ENCODE peak calls at places on chromosome 19, in six cellular contexts. Q, R, S, E, W and L are unnamed samples.
A peak's percentile ranks its signal among the peaks of the same experiment; 100 is the strongest.

GRCh38 chr19:18672606-18673337 is 10.7 kb upstream of the CRTC1 start:
- DNase-seq in W (no peak), R (peak; percentile 59), Q (peak; percentile 50), E (no peak), S (no peak), L (peak; percentile 53)

GRCh38 chr19:10228925-10229324 is 2.2 kb downstream of the S1PR2 start:
- DNase-seq in Q (peak; percentile 81), R (no peak), E (peak; percentile 39), S (no peak), W (no peak), L (peak; percentile 69)

GRCh38 chr19:38134538-38135149 is 89.4 kb downstream of the DPF1 start:
- DNase-seq in R (peak; percentile 28), S (no peak), W (no peak), Q (peak; percentile 36), E (peak; percentile 36), L (peak; percentile 60)

GRCh38 chr19:50728084-50728737 is 5.0 kb downstream of the CLEC11A start:
- DNase-seq in Q (peak; percentile 98), W (peak; percentile 81), S (peak; percentile 93), E (no peak), R (peak; percentile 47), L (peak; percentile 87)

GRCh38 chr19:44757057-44757734 is 8.7 kb downstream of the BCL3 start:
- DNase-seq in S (peak; percentile 90), W (no peak), Q (no peak), R (peak; percentile 85), E (no peak), L (peak; percentile 77)

GRCh38 chr19:48868196-48868886 is at the start of gene PLEKHA4:
- DNase-seq in S (peak; percentile 95), Q (no peak), E (no peak), W (peak; percentile 86), R (peak; percentile 38), L (peak; percentile 58)

GRCh38 chr19:12034196-12034595 is 1.3 kb downstream of the ZNF433 start:
- DNase-seq in S (no peak), R (no peak), E (peak; percentile 10), W (no peak), Q (no peak), L (no peak)

GRCh38 chr19:2795827-2796658 is 10.7 kb downstream of the THOP1 start:
- DNase-seq in S (no peak), E (no peak), W (no peak), Q (no peak), R (no peak), L (no peak)

GRCh38 chr19:19553670-19554069 is 15.6 kb downstream of the CILP2 start:
- DNase-seq in Q (no peak), E (no peak), W (no peak), S (no peak), R (no peak), L (no peak)

GRCh38 chr19:7844405-7844804 is 14.4 kb downstream of the EVI5L start:
- DNase-seq in W (no peak), Q (no peak), S (no peak), R (no peak), E (no peak), L (no peak)

GRCh38 chr19:16066611-16067104 is 9.6 kb upstream of the TPM4 start:
- DNase-seq in R (no peak), S (peak; percentile 85), W (peak; percentile 66), E (peak; percentile 80), Q (peak; percentile 82), L (peak; percentile 80)

GRCh38 chr19:6500837-6501739 is 1.0 kb downstream of the TUBB4A start:
- DNase-seq in E (no peak), W (no peak), Q (no peak), S (no peak), R (no peak), L (no peak)

GRCh38 chr19:8615813-8616596 is 5.5 kb upstream of the ADAMTS10 start:
- DNase-seq in W (peak; percentile 74), Q (peak; percentile 90), R (peak; percentile 68), S (peak; percentile 93), E (peak; percentile 84), L (peak; percentile 69)

GRCh38 chr19:19403373-19403901 is 2.0 kb upstream of the GATAD2A start:
- DNase-seq in S (no peak), R (peak; percentile 22), E (peak; percentile 66), Q (peak; percentile 58), W (no peak), L (no peak)

GRCh38 chr19:34300962-34301361 is 46.6 kb downstream of the GARRE1 start:
- DNase-seq in E (no peak), Q (no peak), R (no peak), S (no peak), W (no peak), L (no peak)

GRCh38 chr19:4580961-4581380 is 21.5 kb upstream of the SEMA6B start:
- DNase-seq in W (no peak), S (no peak), E (no peak), Q (no peak), R (no peak), L (no peak)

GRCh38 chr19:5148794-5149190 is 179.9 kb downstream of the KDM4B start:
- DNase-seq in R (no peak), E (no peak), W (peak; percentile 61), Q (no peak), S (no peak), L (no peak)

GRCh38 chr19:47405854-47406417 is 13.4 kb downstream of the MEIS3 start:
- DNase-seq in R (no peak), W (no peak), S (no peak), Q (no peak), E (no peak), L (no peak)

GRCh38 chr19:47406711-47407416 is 12.5 kb downstream of the MEIS3 start:
- DNase-seq in W (no peak), E (no peak), S (no peak), Q (peak; percentile 81), R (no peak), L (no peak)

GRCh38 chr19:47411101-47411500 is 8.2 kb downstream of the MEIS3 start:
- DNase-seq in S (no peak), E (no peak), Q (no peak), R (no peak), W (no peak), L (no peak)

GRCh38 chr19:47407417-47407774 is 11.9 kb downstream of the MEIS3 start:
- DNase-seq in E (no peak), W (no peak), Q (peak; percentile 37), R (no peak), S (no peak), L (no peak)

DNA sequence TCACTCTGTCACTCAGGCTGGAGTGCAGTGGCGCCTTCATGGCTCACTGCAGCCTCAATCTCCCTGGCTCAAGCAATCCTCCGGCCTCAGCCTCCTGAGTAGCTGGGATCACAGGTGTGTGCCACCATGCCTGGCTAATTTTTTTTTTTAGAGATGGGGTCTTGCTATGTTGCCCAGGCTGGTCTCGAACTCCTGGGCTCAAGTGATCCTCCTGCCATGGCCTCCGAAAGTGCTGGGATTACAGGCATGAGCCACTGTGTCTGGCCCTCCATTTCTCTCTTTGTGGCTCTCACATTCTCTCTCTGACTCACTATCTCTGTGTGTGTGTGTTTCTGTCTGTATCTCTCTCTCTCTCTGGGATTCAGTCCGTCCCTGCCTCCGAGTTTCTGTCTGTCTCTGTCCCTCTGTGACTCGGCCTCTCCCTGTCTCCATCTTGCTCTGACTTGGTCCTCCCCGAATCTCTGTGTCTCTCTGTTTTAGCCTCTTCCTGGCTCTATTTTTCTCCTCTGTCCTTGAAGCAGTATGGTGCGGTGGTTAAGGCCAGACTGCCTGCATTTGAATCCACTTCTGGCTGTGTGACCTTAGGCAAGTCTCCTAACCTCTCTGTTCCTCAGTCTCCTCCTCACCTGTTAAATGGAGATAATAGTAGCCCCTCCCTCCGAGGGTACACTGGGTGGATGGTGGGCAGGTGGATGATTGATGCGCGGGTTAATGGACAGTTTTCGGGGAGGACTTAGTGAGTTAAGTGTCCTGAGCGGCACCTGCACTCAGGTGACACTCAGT is 11.0 kb downstream of the MEIS3 start:
- DNase-seq in S (no peak), W (no peak), Q (peak; percentile 31), R (no peak), E (no peak), L (no peak)
- TF ChIP-seq CTCF in S (no peak), W (no peak), Q (no peak), R (no peak), E (no peak), L (no peak)

DNA sequence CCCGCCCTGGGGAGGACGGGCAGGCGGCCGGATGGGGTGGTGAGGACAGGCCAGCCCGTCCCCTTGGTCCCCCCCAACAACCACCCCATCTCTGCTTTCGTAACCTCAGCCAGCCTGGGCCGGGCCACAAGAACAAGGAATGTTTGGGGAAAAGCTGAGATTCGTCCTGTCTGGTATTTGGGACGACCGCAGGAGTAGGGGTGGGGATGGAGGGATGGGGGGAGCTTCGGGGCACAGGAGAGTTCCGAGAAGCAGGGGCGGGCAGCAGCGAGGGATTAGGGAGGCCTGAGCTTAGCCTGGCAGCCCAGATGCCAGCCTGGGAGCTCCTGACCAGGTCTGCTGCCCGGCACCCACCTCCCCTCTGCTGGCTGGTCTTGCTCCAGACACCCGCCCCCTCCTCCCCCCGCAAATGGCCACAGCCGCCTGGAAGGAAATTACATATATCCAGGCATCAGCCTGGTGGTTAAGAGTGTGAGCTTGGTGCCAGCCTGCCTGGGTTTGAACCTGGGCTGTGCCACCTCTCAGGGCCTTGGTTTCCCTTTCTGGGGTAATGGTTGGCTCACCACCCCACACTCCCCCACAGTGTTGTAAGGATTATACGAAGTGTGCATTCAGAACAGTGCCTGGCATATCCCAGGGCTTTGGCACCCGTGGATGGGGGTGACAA is at the start of gene PODNL1:
- DNase-seq in W (no peak), Q (no peak), R (peak; percentile 70), S (no peak), E (no peak), L (peak; percentile 64)
- H3K4me3 ChIP-seq in W (peak within 1 kb of the TSS; percentile 33), Q (no peak within 1 kb of the TSS), R (peak within 1 kb of the TSS; percentile 45), S (no peak within 1 kb of the TSS), E (no peak within 1 kb of the TSS), L (peak within 1 kb of the TSS; percentile 35)

GRCh38 chr19:13095934-13096890 is 6.4 kb downstream of the LYL1 start:
- DNase-seq in R (no peak), W (no peak), E (peak; percentile 46), S (no peak), Q (peak; percentile 86), L (no peak)
- TF ChIP-seq CTCF in R (no peak), W (no peak), E (peak; percentile 42), S (no peak), Q (peak; percentile 12), L (peak; percentile 4)

DNA sequence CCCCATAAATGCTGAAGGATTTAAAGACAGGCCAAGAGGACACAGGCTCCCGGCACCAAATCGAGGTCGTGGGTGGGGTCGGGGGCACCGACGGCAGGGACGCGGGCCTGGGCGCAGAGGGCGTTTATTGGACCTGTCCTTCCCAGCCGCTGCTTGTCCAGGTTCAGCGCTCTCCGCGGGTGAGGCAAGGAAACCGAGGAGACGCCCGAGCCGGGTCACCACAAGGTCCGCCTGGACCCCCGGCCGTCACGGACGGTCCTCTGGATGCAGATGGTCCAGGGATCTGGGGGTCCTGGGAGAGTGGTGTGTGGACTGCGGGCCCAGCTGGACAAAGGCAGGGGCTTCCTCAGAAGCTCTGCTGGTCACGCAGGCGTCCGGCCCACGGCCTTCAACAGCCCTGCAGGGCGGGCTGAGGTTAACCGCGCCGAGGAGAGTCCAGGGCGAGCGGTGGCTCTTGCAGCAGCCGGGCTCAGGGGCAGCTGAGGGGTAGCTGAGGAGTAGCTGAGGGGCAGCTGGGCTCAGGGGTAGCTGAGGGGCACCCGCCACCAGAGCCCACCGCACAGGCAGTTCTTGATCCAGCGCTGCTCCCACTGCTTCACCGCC is 8.5 kb downstream of the CFD start:
- DNase-seq in E (no peak), S (no peak), Q (no peak), R (no peak), W (no peak), L (no peak)
- H3K4me3 ChIP-seq in E (no peak overlapping the region), S (no peak overlapping the region), Q (no peak overlapping the region), R (no peak overlapping the region), W (no peak overlapping the region), L (no peak overlapping the region)